ENCODE peak calls at places on chromosomes 3 and 15, in five cellular contexts. E, F, W, I and S are unnamed samples.

GRCh38 chr3:36959821-36960220 is 15.0 kb upstream of the TRANK1 start:
- DNase-seq in E (no peak), F (no peak), W (no peak), I (no peak), S (peak; percentile 19)

GRCh38 chr3:48405971-48406370 is 23.9 kb downstream of the PLXNB1 start:
- DNase-seq in E (no peak), F (no peak), W (peak; percentile 14), I (no peak), S (no peak)

GRCh38 chr3:10377148-10377725 is 56.3 kb upstream of the SEC13 start:
- DNase-seq in E (peak; percentile 60), F (no peak), W (no peak), I (no peak), S (no peak)

GRCh38 chr3:129442486-129442885 is 2.5 kb downstream of the IFT122 start:
- DNase-seq in E (no peak), F (no peak), W (no peak), I (no peak), S (no peak)

GRCh38 chr3:64104691-64105101 is 81.4 kb upstream of the PSMD6 start:
- DNase-seq in E (no peak), F (no peak), W (no peak), I (no peak), S (peak; percentile 63)

GRCh38 chr3:16060945-16061344 is 113.5 kb upstream of the GALNT15 start:
- DNase-seq in E (no peak), F (no peak), W (no peak), I (peak; percentile 83), S (peak; percentile 91)

GRCh38 chr3:99499235-99499798 is 139.1 kb upstream of the COL8A1 start:
- DNase-seq in E (peak; percentile 36), F (no peak), W (no peak), I (peak; percentile 35), S (peak; percentile 62)

GRCh38 chr3:96813134-96813819 is 1.1 kb upstream of the EPHA6 start:
- DNase-seq in E (peak; percentile 40), F (peak; percentile 65), W (peak; percentile 72), I (peak; percentile 39), S (peak; percentile 29)

GRCh38 chr3:66797916-66798560 is 200.1 kb upstream of the KBTBD8 start:
- DNase-seq in E (peak; percentile 34), F (no peak), W (no peak), I (peak; percentile 27), S (no peak)

GRCh38 chr15:75069301-75069925 is 46.0 kb downstream of the PPCDC start:
- DNase-seq in E (no peak), F (no peak), W (no peak), I (no peak), S (no peak)

GRCh38 chr3:41716391-41716910 is 245.5 kb downstream of the ULK4 start:
- DNase-seq in E (no peak), F (no peak), W (no peak), I (no peak), S (no peak)
- TF ChIP-seq CTCF in E (peak; percentile 43), F (no peak), W (no peak), I (peak; percentile 32), S (peak; percentile 69)

DNA sequence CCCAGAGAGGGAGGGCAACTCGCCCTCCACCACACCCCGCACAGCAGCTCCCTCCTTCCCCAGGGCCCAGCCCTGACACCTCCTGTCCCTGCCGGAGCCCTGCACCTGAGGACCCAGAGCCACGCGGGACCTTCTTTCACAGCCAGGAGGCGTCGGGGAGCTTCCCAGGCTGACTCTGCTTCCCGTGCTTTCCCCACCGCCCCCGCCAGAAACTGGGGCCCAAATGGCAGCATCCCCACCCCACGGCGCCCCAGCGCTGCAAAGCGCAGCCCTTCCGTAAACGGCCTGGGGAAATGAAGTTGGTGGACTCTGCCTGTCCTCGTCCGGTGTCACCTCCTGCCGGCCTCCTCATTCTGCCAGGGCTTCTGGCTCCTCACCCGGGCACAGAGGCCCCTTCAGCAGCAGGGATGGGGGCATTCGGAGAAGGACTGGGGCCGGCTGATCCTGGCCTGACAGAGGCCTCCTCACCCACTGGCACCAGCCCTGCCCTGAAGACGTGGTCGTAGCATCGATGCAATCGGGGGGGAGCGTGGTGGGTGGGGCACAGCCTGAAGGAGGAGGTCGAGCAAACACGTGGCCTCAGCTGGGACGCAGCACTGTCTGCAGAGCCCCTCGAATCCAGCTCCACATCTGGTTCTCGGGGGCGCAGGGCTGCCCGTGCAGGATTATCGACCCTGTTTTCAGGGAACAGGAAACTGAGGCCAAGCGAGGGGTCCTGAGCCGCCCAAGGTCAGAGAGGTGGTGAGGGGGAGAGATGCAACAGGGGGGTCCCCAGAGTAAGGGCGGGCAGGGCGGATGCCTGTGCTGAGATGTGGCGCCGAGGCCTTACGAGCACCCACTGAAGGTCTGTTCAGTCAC is 235.4 kb downstream of the XXYLT1 start:
- DNase-seq in E (no peak), F (no peak), W (peak; percentile 49), I (no peak), S (no peak)
- TF ChIP-seq CTCF in E (peak; percentile 14), F (no peak), W (no peak), I (no peak), S (peak; percentile 53)

DNA sequence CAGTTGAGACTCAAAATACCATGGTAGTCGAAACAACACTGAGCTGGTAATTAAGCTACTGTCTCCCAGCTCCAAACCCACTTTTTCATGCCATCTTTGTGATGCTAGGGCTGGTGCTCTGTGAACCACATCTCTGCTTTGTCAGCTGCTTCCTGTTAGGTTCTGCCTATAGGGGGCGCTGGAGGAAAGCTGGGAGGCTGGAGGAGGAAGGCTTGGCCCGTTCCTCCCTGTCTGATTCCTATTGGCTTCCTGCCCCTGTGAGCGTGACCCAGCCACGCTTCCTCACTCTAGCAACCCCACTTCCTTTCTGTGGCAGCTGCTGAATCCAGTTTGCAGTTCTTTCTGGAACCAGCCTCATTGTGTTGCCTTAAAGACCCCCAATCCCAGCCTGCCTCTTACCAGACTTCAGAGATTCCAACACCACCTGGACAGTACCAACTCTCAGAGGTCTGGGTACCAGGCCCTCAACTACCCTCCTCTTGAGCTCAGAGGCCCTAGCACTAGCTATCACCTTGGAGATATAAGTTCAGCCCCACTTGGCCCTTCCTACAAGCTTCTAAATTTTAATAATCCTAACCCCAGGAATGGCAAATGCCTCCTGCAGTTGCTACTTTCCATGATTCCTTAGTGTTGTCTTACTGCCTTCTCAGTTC is 120.9 kb downstream of the ERC2 start:
- DNase-seq in E (no peak), F (no peak), W (no peak), I (no peak), S (no peak)
- TF ChIP-seq CTCF in E (peak; percentile 18), F (no peak), W (no peak), I (no peak), S (peak; percentile 20)

GRCh38 chr15:83380682-83381081 is 66.5 kb upstream of the SH3GL3 start:
- DNase-seq in E (no peak), F (no peak), W (no peak), I (no peak), S (peak; percentile 43)
- TF ChIP-seq CTCF in E (peak; percentile 44), F (no peak), W (no peak), I (no peak), S (peak; percentile 69)

GRCh38 chr15:60091150-60091549 is 87.0 kb downstream of the FOXB1 start:
- DNase-seq in E (no peak), F (no peak), W (no peak), I (no peak), S (peak; percentile 49)
- TF ChIP-seq CTCF in E (no peak), F (no peak), W (no peak), I (no peak), S (no peak)

GRCh38 chr15:88647362-88648105 is 8.7 kb downstream of the ISG20 start:
- DNase-seq in E (peak; percentile 14), F (no peak), W (no peak), I (no peak), S (no peak)

GRCh38 chr15:88644741-88645140 is 5.9 kb downstream of the ISG20 start:
- DNase-seq in E (no peak), F (no peak), W (no peak), I (no peak), S (no peak)

GRCh38 chr15:88646951-88647350 is 8.1 kb downstream of the ISG20 start:
- DNase-seq in E (peak; percentile 1), F (no peak), W (no peak), I (no peak), S (no peak)

GRCh38 chr15:88645171-88646087 is 6.6 kb downstream of the ISG20 start:
- DNase-seq in E (no peak), F (no peak), W (no peak), I (no peak), S (no peak)

GRCh38 chr15:88646088-88646405 is 7.2 kb downstream of the ISG20 start:
- DNase-seq in E (no peak), F (no peak), W (no peak), I (no peak), S (no peak)
- TF ChIP-seq CTCF in E (no peak), F (no peak), W (no peak), I (no peak), S (no peak)